ENCODE peak calls at places on chromosome 18, in four cellular contexts. S, Y, C and O are unnamed samples.

GRCh38 chr18:60861575-60861974 is 471.7 kb upstream of the CDH20 start:
- DNase-seq in S (no peak), Y (no peak), C (no peak), O (no peak)

GRCh38 chr18:40810371-40810770 is 1144.7 kb upstream of the PIK3C3 start:
- DNase-seq in C (no peak), Y (no peak), S (no peak), O (no peak)

GRCh38 chr18:2191180-2191790 is 380.0 kb downstream of the METTL4 start:
- DNase-seq in C (no peak), S (no peak), Y (no peak), O (no peak)

GRCh38 chr18:48959921-48960920 is 9.5 kb upstream of the SMAD7 start:
- DNase-seq in Y (no peak), C (no peak), S (peak), O (no peak)

GRCh38 chr18:9653390-9653789 is 39.0 kb upstream of the PPP4R1 start:
- DNase-seq in Y (peak), S (no peak), C (no peak), O (no peak)

GRCh38 chr18:7414459-7414858 is 152.7 kb upstream of the PTPRM start:
- DNase-seq in C (no peak), S (no peak), Y (peak), O (no peak)

GRCh38 chr18:49612515-49613033 is 50.7 kb downstream of the LIPG start:
- DNase-seq in C (no peak), S (peak), Y (no peak), O (peak)

GRCh38 chr18:61900504-61901281 is 7.9 kb upstream of the RNF152 start:
- DNase-seq in Y (no peak), C (no peak), S (no peak), O (no peak)

GRCh38 chr18:37720706-37721105 is 155.1 kb upstream of the CELF4 start:
- DNase-seq in Y (no peak), C (no peak), S (no peak), O (no peak)

GRCh38 chr18:62555135-62555534 is 32.3 kb downstream of the ZCCHC2 start:
- DNase-seq in S (no peak), Y (no peak), C (no peak), O (no peak)

GRCh38 chr18:78722391-78722790 is 257.2 kb upstream of the SALL3 start:
- DNase-seq in C (no peak), Y (no peak), S (no peak), O (no peak)